ENCODE peak calls at places on chromosome 3, in five cellular contexts. H, N, D, T and E are unnamed samples.

GRCh38 chr3:187740446-187741399 is 4.5 kb downstream of the BCL6 start:
- DNase-seq in H (no peak), N (no peak), D (peak), T (peak), E (no peak)

GRCh38 chr3:186962445-186962844 is 32.1 kb downstream of the ST6GAL1 start:
- DNase-seq in H (no peak), N (no peak), D (no peak), T (no peak), E (no peak)

GRCh38 chr3:33940149-33940548 is 141.7 kb downstream of the PDCD6IP start:
- DNase-seq in H (no peak), N (no peak), D (no peak), T (no peak), E (no peak)

GRCh38 chr3:145673790-145674189 is 487.2 kb downstream of the PLOD2 start:
- DNase-seq in H (no peak), N (no peak), D (no peak), T (no peak), E (no peak)

GRCh38 chr3:1609416-1609815 is 489.2 kb upstream of the CNTN4 start:
- DNase-seq in H (no peak), N (no peak), D (no peak), T (no peak), E (no peak)

GRCh38 chr3:147008458-147008857 is 397.9 kb downstream of the ZIC4 start:
- DNase-seq in H (no peak), N (no peak), D (no peak), T (no peak), E (no peak)

GRCh38 chr3:99950921-99951320 is 133.3 kb downstream of the CMSS1 start:
- DNase-seq in H (no peak), N (no peak), D (no peak), T (no peak), E (no peak)

GRCh38 chr3:5052247-5052646 is 69.8 kb upstream of the ARL8B start:
- DNase-seq in H (no peak), N (no peak), D (no peak), T (no peak), E (no peak)

GRCh38 chr3:66598168-66598567 is 97.3 kb upstream of the LRIG1 start:
- DNase-seq in H (no peak), N (no peak), D (no peak), T (no peak), E (no peak)

GRCh38 chr3:46881819-46882376 is 4.4 kb downstream of the PTH1R start:
- DNase-seq in H (no peak), N (no peak), D (peak), T (peak), E (no peak)

GRCh38 chr3:12336099-12336498 is 47.2 kb downstream of the PPARG start:
- DNase-seq in H (no peak), N (no peak), D (no peak), T (no peak), E (no peak)

GRCh38 chr3:138456961-138457862 is 22.8 kb downstream of the ESYT3 start:
- DNase-seq in H (no peak), N (no peak), D (no peak), T (no peak), E (no peak)

GRCh38 chr3:69226071-69226470 is 103.7 kb upstream of the LMOD3 start:
- DNase-seq in H (no peak), N (no peak), D (no peak), T (no peak), E (no peak)

GRCh38 chr3:160635213-160635612 is 41.7 kb upstream of the ARL14 start:
- DNase-seq in H (no peak), N (no peak), D (no peak), T (no peak), E (no peak)

GRCh38 chr3:73319179-73319769 is 257.8 kb downstream of the EBLN2 start:
- DNase-seq in H (no peak), N (no peak), D (no peak), T (no peak), E (no peak)

GRCh38 chr3:135771760-135772159 is 193.8 kb upstream of the PPP2R3A start:
- DNase-seq in H (no peak), N (no peak), D (no peak), T (no peak), E (no peak)

GRCh38 chr3:80733522-80734176 is 965.9 kb upstream of the ROBO1 start:
- DNase-seq in H (peak), N (no peak), D (peak), T (no peak), E (no peak)

GRCh38 chr3:188557230-188557629 is 403.3 kb downstream of the LPP start:
- DNase-seq in H (no peak), N (no peak), D (no peak), T (no peak), E (no peak)

GRCh38 chr3:189766416-189766815 is 135.2 kb downstream of the TP63 start:
- DNase-seq in H (no peak), N (no peak), D (no peak), T (no peak), E (no peak)

GRCh38 chr3:73766599-73767378 is 142.0 kb upstream of the PDZRN3 start:
- DNase-seq in H (no peak), N (no peak), D (no peak), T (no peak), E (no peak)

GRCh38 chr3:106518516-106518915 is 649.7 kb upstream of the CBLB start:
- DNase-seq in H (no peak), N (no peak), D (no peak), T (no peak), E (no peak)

GRCh38 chr3:134874737-134875413 is 79.8 kb downstream of the EPHB1 start:
- DNase-seq in H (peak), N (no peak), D (no peak), T (no peak), E (no peak)

GRCh38 chr3:137958635-137959034 is 51.3 kb upstream of the CLDN18 start:
- DNase-seq in H (no peak), N (no peak), D (no peak), T (no peak), E (no peak)

GRCh38 chr3:45567730-45568172 is 26.8 kb upstream of the LIMD1 start:
- DNase-seq in H (no peak), N (peak), D (no peak), T (no peak), E (no peak)

GRCh38 chr3:69665026-69665739 is 74.1 kb upstream of the MITF start:
- DNase-seq in H (no peak), N (no peak), D (peak), T (no peak), E (no peak)

GRCh38 chr3:15215996-15216395 is 9.9 kb downstream of the CAPN7 start:
- DNase-seq in H (no peak), N (no peak), D (no peak), T (no peak), E (no peak)

GRCh38 chr3:145015243-145015642 is 1043.6 kb downstream of the DIPK2A start:
- DNase-seq in H (no peak), N (no peak), D (no peak), T (no peak), E (no peak)

GRCh38 chr3:62922326-62922725 is 47.1 kb upstream of the CADPS start:
- DNase-seq in H (no peak), N (no peak), D (no peak), T (no peak), E (no peak)

GRCh38 chr3:124292329-124292728 is 300.4 kb upstream of the ROPN1 start:
- DNase-seq in H (no peak), N (no peak), D (no peak), T (no peak), E (no peak)

GRCh38 chr3:64459711-64460110 is 228.1 kb downstream of the ADAMTS9 start:
- DNase-seq in H (no peak), N (no peak), D (no peak), T (no peak), E (no peak)

GRCh38 chr3:38738630-38739395 is 77.2 kb downstream of the SCN10A start:
- DNase-seq in H (peak), N (no peak), D (peak), T (peak), E (peak)

GRCh38 chr3:49775538-49775937 is 10.8 kb downstream of the IP6K1 start:
- DNase-seq in H (no peak), N (no peak), D (no peak), T (no peak), E (no peak)

GRCh38 chr3:12458901-12459300 is 25.4 kb upstream of the TSEN2 start:
- DNase-seq in H (no peak), N (no peak), D (no peak), T (no peak), E (no peak)

GRCh38 chr3:196135693-196136639 is 54.1 kb upstream of the TFRC start:
- DNase-seq in H (no peak), N (no peak), D (no peak), T (no peak), E (no peak)

GRCh38 chr3:194604837-194605236 is 28.4 kb downstream of the TMEM44 start:
- DNase-seq in H (no peak), N (no peak), D (no peak), T (no peak), E (no peak)

GRCh38 chr3:16503191-16503776 is 10.2 kb downstream of the RFTN1 start:
- DNase-seq in H (no peak), N (no peak), D (no peak), T (no peak), E (no peak)

GRCh38 chr3:1578105-1578833 is 485.4 kb downstream of the CNTN6 start:
- DNase-seq in H (no peak), N (no peak), D (no peak), T (no peak), E (no peak)

GRCh38 chr3:39141211-39141995 is 12.0 kb downstream of the CSRNP1 start:
- DNase-seq in H (no peak), N (no peak), D (peak), T (no peak), E (no peak)

GRCh38 chr3:132535575-132536441 is 61.3 kb upstream of the ACKR4 start:
- DNase-seq in H (peak), N (peak), D (peak), T (peak), E (peak)

GRCh38 chr3:47299396-47300318 is 16.9 kb downstream of the KLHL18 start:
- DNase-seq in H (peak), N (no peak), D (no peak), T (no peak), E (no peak)

DNA sequence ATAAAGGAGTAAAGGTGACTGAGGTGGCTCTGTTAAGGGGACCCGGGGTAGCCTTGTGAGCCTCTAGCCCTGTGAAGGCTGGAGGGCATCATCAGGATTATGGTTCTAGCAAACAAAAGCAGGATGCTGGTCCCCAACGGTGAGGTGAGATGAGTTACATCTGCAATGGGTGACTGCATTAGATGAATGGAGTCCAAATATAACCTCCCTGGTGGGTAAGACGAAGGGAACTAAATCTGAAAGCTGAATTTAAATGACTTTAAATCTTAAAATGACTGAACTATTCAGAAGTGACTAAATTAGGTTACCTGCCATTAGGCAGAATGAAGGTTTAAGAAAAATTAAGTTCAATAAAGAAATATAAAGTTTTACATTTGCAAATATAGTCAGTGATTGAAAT is 4.6 kb upstream of the HLTF start:
- DNase-seq in H (no peak), N (no peak), D (no peak), T (no peak), E (no peak)
- TF ChIP-seq SIN3A in H (no peak), N (no peak), D (no peak), T (no peak), E (no peak)

GRCh38 chr3:142888484-142889262 is at the start of gene PCOLCE2:
- DNase-seq in H (no peak), N (no peak), D (peak), T (peak), E (peak)
- TF ChIP-seq CEBPB in H (no peak), N (no peak), D (no peak), T (no peak), E (no peak)

GRCh38 chr3:48695113-48695753 is 9.5 kb upstream of the NCKIPSD start:
- DNase-seq in H (no peak), N (no peak), D (no peak), T (peak), E (no peak)
- TF ChIP-seq SIN3A in H (no peak), N (no peak), D (no peak), T (no peak), E (no peak)

GRCh38 chr3:178443634-178444033 is 92.6 kb upstream of the KCNMB2 start:
- DNase-seq in H (no peak), N (no peak), D (no peak), T (no peak), E (no peak)
- TF ChIP-seq CEBPB in H (no peak), N (no peak), D (no peak), T (no peak), E (no peak)

GRCh38 chr3:52606373-52607085 is 70.1 kb downstream of the UQCC5 start:
- DNase-seq in H (peak), N (no peak), D (peak), T (no peak), E (peak)
- TF ChIP-seq SIN3A in H (no peak), N (no peak), D (no peak), T (no peak), E (peak)